ENCODE peak calls at places on chromosomes 6 and 20, in five cellular contexts. X is HS-5; R is HFFc6; Q is activated CD4-positive, alpha-beta T cell treated with anti-CD3 and anti-CD28 coated beads for 4 hours; L is HT1080. V is an unnamed sample.

GRCh38 chr6:133631421-133631820 is 257.5 kb upstream of the TCF21 start:
- DNase-seq in R (peak), X (peak), Q (no peak), L (peak), V (peak)

GRCh38 chr20:11783102-11783861 is 134.4 kb upstream of the BTBD3 start:
- DNase-seq in L (no peak), X (no peak), Q (no peak), R (no peak), V (no peak)

GRCh38 chr6:147407571-147407970 is 100.9 kb upstream of the SAMD5 start:
- DNase-seq in X (no peak), R (no peak), L (no peak), Q (no peak), V (no peak)

GRCh38 chr6:134714679-134715078 is 235.2 kb downstream of the ALDH8A1 start:
- DNase-seq in X (no peak), Q (no peak), R (no peak), L (peak), V (peak)

GRCh38 chr6:93248591-93248990 is 170.8 kb downstream of the EPHA7 start:
- DNase-seq in R (no peak), X (no peak), Q (no peak), L (peak), V (no peak)

GRCh38 chr20:21521596-21522478 is 8.0 kb upstream of the NKX2-2 start:
- DNase-seq in Q (no peak), R (no peak), L (no peak), X (no peak), V (no peak)

GRCh38 chr6:15088904-15089568 is 156.8 kb upstream of the JARID2 start:
- DNase-seq in Q (no peak), L (no peak), R (no peak), X (no peak), V (no peak)

GRCh38 chr20:54576496-54576895 is 101.1 kb downstream of the DOK5 start:
- DNase-seq in L (no peak), Q (no peak), X (no peak), R (no peak), V (no peak)

GRCh38 chr6:28896505-28897392 is 27.0 kb downstream of the TRIM27 start:
- DNase-seq in X (peak), L (peak), Q (peak), R (peak), V (peak)

GRCh38 chr20:61973515-61974356 is 91.9 kb downstream of the TAF4 start:
- DNase-seq in X (no peak), R (no peak), Q (no peak), L (no peak), V (no peak)

GRCh38 chr6:83265384-83265783 is 72.2 kb downstream of the RWDD2A start:
- DNase-seq in Q (no peak), L (peak), R (peak), X (no peak), V (no peak)

GRCh38 chr20:2289475-2289874 is 6.3 kb upstream of the TGM3 start:
- DNase-seq in L (no peak), X (no peak), Q (no peak), R (no peak), V (peak)

GRCh38 chr6:151437401-151437800 is 14.5 kb downstream of the RMND1 start:
- DNase-seq in R (peak), L (no peak), Q (no peak), X (no peak), V (no peak)